ENCODE peak calls at places on chromosomes 7 and 10, in four cellular contexts. W is activated naive CD4-positive, alpha-beta T cell; R is activated gamma-delta T cell; G is hepatic stellate cell. P is an unnamed sample.

GRCh38 chr7:69651101-69651590 is 52.9 kb downstream of the AUTS2 start:
- DNase-seq in G (no peak), W (no peak), R (no peak), P (no peak)

GRCh38 chr10:2925631-2926030 is 141.7 kb upstream of the PFKP start:
- DNase-seq in G (peak), W (no peak), R (no peak), P (no peak)

GRCh38 chr10:110996256-110996655 is 76.9 kb downstream of the SHOC2 start:
- DNase-seq in G (no peak), R (no peak), W (no peak), P (no peak)

GRCh38 chr7:135845415-135846075 is 96.9 kb upstream of the FAM180A start:
- DNase-seq in G (no peak), W (no peak), R (no peak), P (no peak)

GRCh38 chr7:110607050-110607862 is 483.7 kb upstream of the LRRN3 start:
- DNase-seq in G (no peak), W (no peak), R (no peak), P (no peak)

GRCh38 chr7:55593515-55594318 is 21.4 kb upstream of the VOPP1 start:
- DNase-seq in R (no peak), G (peak), W (peak), P (peak)

GRCh38 chr10:118710487-118710886 is 44.3 kb downstream of the CACUL1 start:
- DNase-seq in R (no peak), G (no peak), W (no peak), P (no peak)

GRCh38 chr10:35140727-35141126 is 14.1 kb downstream of the CREM start:
- DNase-seq in R (no peak), G (no peak), W (no peak), P (no peak)

GRCh38 chr10:62433181-62433692 is 59.1 kb downstream of the ZNF365 start:
- DNase-seq in G (peak), W (peak), R (no peak), P (no peak)

GRCh38 chr7:98056580-98056979 is 50.1 kb upstream of the LMTK2 start:
- DNase-seq in G (no peak), W (no peak), R (no peak), P (no peak)

GRCh38 chr7:44706788-44707557 is 41.7 kb upstream of the ZMIZ2 start:
- DNase-seq in R (no peak), G (no peak), W (no peak), P (no peak)

GRCh38 chr7:15836041-15836440 is 149.6 kb upstream of the MEOX2 start:
- DNase-seq in W (no peak), R (no peak), G (no peak), P (no peak)

GRCh38 chr10:24908793-24909423 is 43.5 kb downstream of the PRTFDC1 start:
- DNase-seq in G (no peak), W (no peak), R (no peak), P (no peak)

GRCh38 chr7:29337628-29338116 is 143.1 kb downstream of the CHN2 start:
- DNase-seq in W (no peak), G (no peak), R (no peak), P (no peak)

GRCh38 chr7:3399858-3400257 is 98.8 kb downstream of the SDK1 start:
- DNase-seq in R (no peak), W (no peak), G (no peak), P (no peak)

GRCh38 chr10:5595591-5596590 is 70.5 kb downstream of the ASB13 start:
- DNase-seq in W (no peak), R (no peak), G (peak), P (no peak)

GRCh38 chr10:3172081-3172445 is 519 bp downstream of the PITRM1 start:
- DNase-seq in G (peak), R (no peak), W (peak), P (no peak)

GRCh38 chr7:120400806-120401455 is 128.0 kb downstream of the KCND2 start:
- DNase-seq in W (no peak), G (no peak), R (no peak), P (no peak)

GRCh38 chr7:73308074-73308664 is 457 bp downstream of the NSUN5 start:
- DNase-seq in G (no peak), R (no peak), W (no peak), P (no peak)

GRCh38 chr10:79022565-79023488 is 45.9 kb upstream of the ZMIZ1 start:
- DNase-seq in W (no peak), R (no peak), G (peak), P (no peak)

GRCh38 chr10:124282326-124282725 is 136.4 kb downstream of the OAT start:
- DNase-seq in W (no peak), R (no peak), G (no peak), P (no peak)

GRCh38 chr7:52753855-52754254 is 281.6 kb upstream of the POM121L12 start:
- DNase-seq in G (no peak), R (no peak), W (no peak), P (no peak)

GRCh38 chr7:47812460-47813136 is 135.7 kb downstream of the PKD1L1 start:
- DNase-seq in R (no peak), W (no peak), G (no peak), P (no peak)

GRCh38 chr10:133081636-133082035 is 6.1 kb upstream of the ADGRA1 start:
- DNase-seq in G (no peak), R (no peak), W (no peak), P (no peak)

GRCh38 chr7:50391386-50391785 is 58.8 kb downstream of the FIGNL1 start:
- DNase-seq in R (no peak), G (no peak), W (no peak), P (no peak)

GRCh38 chr10:91214906-91215305 is 5.6 kb upstream of the PCGF5 start:
- DNase-seq in G (no peak), R (no peak), W (no peak), P (no peak)

GRCh38 chr10:10092581-10092980 is 925.1 kb upstream of the CELF2 start:
- DNase-seq in G (no peak), W (no peak), R (no peak), P (no peak)

GRCh38 chr10:36725581-36726520 is 399.5 kb upstream of the ANKRD30A start:
- DNase-seq in W (no peak), R (no peak), G (peak), P (peak)